ENCODE peak calls at places on chromosomes 1 and 21, in six cellular contexts. One of them, this sample, is unnamed.

GRCh38 chr1:209325492-209325891 is 258.0 kb upstream of the CAMK1G start:
- DNase-seq in WTC11: no peak
- DNase-seq in A549: no peak
- DNase-seq in K562: no peak
- DNase-seq in HepG2: no peak
- DNase-seq in endothelial cell of umbilical vein: no peak
- DNase-seq in this sample: no peak

GRCh38 chr1:57788333-57788732 is 364.5 kb upstream of the DAB1 start:
- DNase-seq in WTC11: no peak
- DNase-seq in A549: no peak
- DNase-seq in K562: no peak
- DNase-seq in HepG2: no peak
- DNase-seq in endothelial cell of umbilical vein: no peak
- DNase-seq in this sample: no peak

GRCh38 chr1:217032715-217033367 is 309.6 kb upstream of the ESRRG start:
- DNase-seq in WTC11: no peak
- DNase-seq in A549: no peak
- DNase-seq in K562: no peak
- DNase-seq in HepG2: no peak
- DNase-seq in endothelial cell of umbilical vein: no peak
- DNase-seq in this sample: no peak

GRCh38 chr21:39082656-39083376 is 100.4 kb downstream of the PSMG1 start:
- DNase-seq in WTC11: peak
- DNase-seq in A549: no peak
- DNase-seq in K562: no peak
- DNase-seq in HepG2: peak
- DNase-seq in endothelial cell of umbilical vein: no peak
- DNase-seq in this sample: no peak

GRCh38 chr1:117318456-117318855 is 48.8 kb upstream of the MAN1A2 start:
- DNase-seq in WTC11: no peak
- DNase-seq in A549: no peak
- DNase-seq in K562: no peak
- DNase-seq in HepG2: no peak
- DNase-seq in endothelial cell of umbilical vein: no peak
- DNase-seq in this sample: no peak

GRCh38 chr1:114100148-114100547 is 53.5 kb downstream of the SYT6 start:
- DNase-seq in WTC11: no peak
- DNase-seq in A549: no peak
- DNase-seq in K562: no peak
- DNase-seq in HepG2: no peak
- DNase-seq in endothelial cell of umbilical vein: no peak
- DNase-seq in this sample: no peak

GRCh38 chr1:117795190-117795589 is 134.2 kb downstream of the GDAP2 start:
- DNase-seq in WTC11: no peak
- DNase-seq in A549: no peak
- DNase-seq in K562: peak
- DNase-seq in HepG2: no peak
- DNase-seq in endothelial cell of umbilical vein: no peak
- DNase-seq in this sample: no peak

GRCh38 chr1:30399026-30399425 is 324.4 kb downstream of the MATN1 start:
- DNase-seq in WTC11: no peak
- DNase-seq in A549: no peak
- DNase-seq in K562: no peak
- DNase-seq in HepG2: no peak
- DNase-seq in endothelial cell of umbilical vein: no peak
- DNase-seq in this sample: no peak

GRCh38 chr1:156498447-156499193 is 2.0 kb downstream of the MEF2D start:
- DNase-seq in WTC11: peak
- DNase-seq in A549: peak
- DNase-seq in K562: peak
- DNase-seq in HepG2: no peak
- DNase-seq in endothelial cell of umbilical vein: peak
- DNase-seq in this sample: no peak

GRCh38 chr1:35544976-35545375 is 12.2 kb downstream of the KIAA0319L start:
- DNase-seq in WTC11: peak
- DNase-seq in A549: peak
- DNase-seq in K562: peak
- DNase-seq in HepG2: peak
- DNase-seq in endothelial cell of umbilical vein: no peak
- DNase-seq in this sample: peak

GRCh38 chr1:242828199-242828598 is 303.7 kb upstream of the PLD5 start:
- DNase-seq in WTC11: peak
- DNase-seq in A549: no peak
- DNase-seq in K562: peak
- DNase-seq in HepG2: peak
- DNase-seq in endothelial cell of umbilical vein: no peak
- DNase-seq in this sample: no peak

GRCh38 chr1:201741763-201742342 is 87.1 kb upstream of the IPO9 start:
- DNase-seq in WTC11: no peak
- DNase-seq in A549: no peak
- DNase-seq in K562: no peak
- DNase-seq in HepG2: no peak
- DNase-seq in endothelial cell of umbilical vein: no peak
- DNase-seq in this sample: no peak

GRCh38 chr1:178134061-178134460 is 40.2 kb downstream of the RASAL2 start:
- DNase-seq in WTC11: no peak
- DNase-seq in A549: peak
- DNase-seq in K562: no peak
- DNase-seq in HepG2: no peak
- DNase-seq in endothelial cell of umbilical vein: peak
- DNase-seq in this sample: no peak

DNA sequence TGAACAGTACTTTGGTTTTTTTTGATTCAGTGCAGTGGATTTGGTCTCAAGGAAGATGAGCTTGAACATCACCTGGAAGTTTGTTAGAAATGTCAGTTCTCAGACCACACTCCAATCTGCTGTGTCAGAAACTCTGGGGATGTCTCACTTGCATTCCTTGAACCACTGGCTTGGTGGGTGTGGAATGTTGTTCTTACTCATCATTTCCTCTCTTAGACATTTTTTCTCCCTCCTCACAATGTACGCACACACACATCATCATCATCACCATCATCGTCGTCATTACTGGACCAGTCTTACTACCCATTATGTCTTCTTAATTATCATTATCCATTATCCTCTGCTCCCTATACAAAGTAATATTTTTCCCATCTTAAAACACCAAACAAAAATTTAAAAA is 91.9 kb upstream of the KCNK2 start:
- DNase-seq in WTC11: no peak
- DNase-seq in A549: peak
- DNase-seq in K562: no peak
- DNase-seq in HepG2: no peak
- DNase-seq in endothelial cell of umbilical vein: peak
- DNase-seq in this sample: no peak
- TF ChIP-seq JUN in WTC11: no peak
- TF ChIP-seq JUN in A549: no peak
- TF ChIP-seq JUN in K562: no peak
- TF ChIP-seq JUN in HepG2: no peak
- TF ChIP-seq JUN in endothelial cell of umbilical vein: no peak
- TF ChIP-seq JUN in this sample: no peak

GRCh38 chr1:211648336-211648735 is 27.1 kb downstream of the NEK2 start:
- DNase-seq in WTC11: no peak
- DNase-seq in A549: peak
- DNase-seq in K562: peak
- DNase-seq in HepG2: peak
- DNase-seq in endothelial cell of umbilical vein: peak
- DNase-seq in this sample: no peak
- TF ChIP-seq JUN in WTC11: no peak
- TF ChIP-seq JUN in A549: no peak
- TF ChIP-seq JUN in K562: no peak
- TF ChIP-seq JUN in HepG2: peak
- TF ChIP-seq JUN in endothelial cell of umbilical vein: peak
- TF ChIP-seq JUN in this sample: no peak

GRCh38 chr1:13813398-13814012 is 113.5 kb downstream of the PRDM2 start:
- DNase-seq in WTC11: peak
- DNase-seq in A549: no peak
- DNase-seq in K562: peak
- DNase-seq in HepG2: no peak
- DNase-seq in endothelial cell of umbilical vein: peak
- DNase-seq in this sample: no peak
- TF ChIP-seq JUN in WTC11: no peak
- TF ChIP-seq JUN in A549: no peak
- TF ChIP-seq JUN in K562: no peak
- TF ChIP-seq JUN in HepG2: no peak
- TF ChIP-seq JUN in endothelial cell of umbilical vein: no peak
- TF ChIP-seq JUN in this sample: no peak

GRCh38 chr1:76640092-76640491 is 227.2 kb upstream of the ST6GALNAC5 start:
- DNase-seq in WTC11: no peak
- DNase-seq in A549: no peak
- DNase-seq in K562: no peak
- DNase-seq in HepG2: no peak
- DNase-seq in endothelial cell of umbilical vein: no peak
- DNase-seq in this sample: no peak

GRCh38 chr1:76635784-76636183 is 231.5 kb upstream of the ST6GALNAC5 start:
- DNase-seq in WTC11: no peak
- DNase-seq in A549: no peak
- DNase-seq in K562: no peak
- DNase-seq in HepG2: no peak
- DNase-seq in endothelial cell of umbilical vein: no peak
- DNase-seq in this sample: no peak

GRCh38 chr1:76640723-76641122 is 226.6 kb upstream of the ST6GALNAC5 start:
- DNase-seq in WTC11: no peak
- DNase-seq in A549: no peak
- DNase-seq in K562: no peak
- DNase-seq in HepG2: no peak
- DNase-seq in endothelial cell of umbilical vein: no peak
- DNase-seq in this sample: no peak

DNA sequence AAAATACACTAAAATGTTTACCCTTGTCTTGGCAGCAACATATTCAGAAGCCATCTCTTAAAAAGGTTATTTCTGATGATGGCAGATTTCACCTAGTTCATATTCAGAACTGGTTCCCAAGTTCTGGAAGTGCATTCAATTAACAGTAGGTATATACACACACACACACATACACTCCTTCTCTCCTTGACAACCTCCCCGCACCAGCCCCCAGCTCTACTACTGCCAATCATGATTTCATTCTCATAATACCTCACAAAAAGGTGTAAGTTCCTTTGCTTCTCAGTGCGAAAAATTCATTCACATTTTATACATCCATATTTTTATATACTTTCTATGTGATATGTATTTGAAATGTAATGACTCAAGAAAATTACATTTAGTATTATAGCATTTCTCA is 228.1 kb upstream of the ST6GALNAC5 start:
- DNase-seq in WTC11: no peak
- DNase-seq in A549: no peak
- DNase-seq in K562: no peak
- DNase-seq in HepG2: no peak
- DNase-seq in endothelial cell of umbilical vein: no peak
- DNase-seq in this sample: no peak
- TF ChIP-seq JUN in WTC11: no peak
- TF ChIP-seq JUN in A549: no peak
- TF ChIP-seq JUN in K562: no peak
- TF ChIP-seq JUN in HepG2: no peak
- TF ChIP-seq JUN in endothelial cell of umbilical vein: no peak
- TF ChIP-seq JUN in this sample: no peak

GRCh38 chr1:101165944-101166343 is 70.9 kb upstream of the S1PR1 start:
- DNase-seq in WTC11: no peak
- DNase-seq in A549: no peak
- DNase-seq in K562: no peak
- DNase-seq in HepG2: no peak
- DNase-seq in endothelial cell of umbilical vein: no peak
- DNase-seq in this sample: no peak

GRCh38 chr1:101166583-101167120 is 70.2 kb upstream of the S1PR1 start:
- DNase-seq in WTC11: no peak
- DNase-seq in A549: no peak
- DNase-seq in K562: no peak
- DNase-seq in HepG2: no peak
- DNase-seq in endothelial cell of umbilical vein: no peak
- DNase-seq in this sample: no peak

GRCh38 chr1:101164776-101165175 is 72.0 kb upstream of the S1PR1 start:
- DNase-seq in WTC11: no peak
- DNase-seq in A549: no peak
- DNase-seq in K562: no peak
- DNase-seq in HepG2: no peak
- DNase-seq in endothelial cell of umbilical vein: no peak
- DNase-seq in this sample: no peak

GRCh38 chr1:101163406-101163770 is 73.4 kb upstream of the S1PR1 start:
- DNase-seq in WTC11: no peak
- DNase-seq in A549: no peak
- DNase-seq in K562: no peak
- DNase-seq in HepG2: no peak
- DNase-seq in endothelial cell of umbilical vein: no peak
- DNase-seq in this sample: no peak

DNA sequence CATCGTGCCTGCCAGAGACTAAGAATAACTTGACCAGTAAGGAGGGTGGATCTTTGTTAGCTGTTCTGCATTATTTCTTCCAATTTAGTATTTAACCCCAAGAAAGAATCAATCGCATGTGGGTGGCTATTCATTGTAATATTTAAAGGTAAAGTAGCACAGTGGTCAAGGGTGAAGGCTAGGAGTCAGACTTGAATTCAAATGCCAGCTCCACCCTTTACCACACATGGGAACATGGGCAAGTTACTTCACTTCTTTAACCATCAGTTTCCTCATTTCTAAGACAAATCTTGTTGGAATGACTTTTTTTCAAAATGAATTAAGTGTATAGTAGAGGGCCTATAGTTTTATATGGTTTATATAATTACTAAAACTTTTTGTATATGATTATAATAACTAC is 71.3 kb upstream of the S1PR1 start:
- DNase-seq in WTC11: no peak
- DNase-seq in A549: no peak
- DNase-seq in K562: no peak
- DNase-seq in HepG2: no peak
- DNase-seq in endothelial cell of umbilical vein: no peak
- DNase-seq in this sample: no peak
- TF ChIP-seq JUN in WTC11: no peak
- TF ChIP-seq JUN in A549: no peak
- TF ChIP-seq JUN in K562: no peak
- TF ChIP-seq JUN in HepG2: no peak
- TF ChIP-seq JUN in endothelial cell of umbilical vein: no peak
- TF ChIP-seq JUN in this sample: no peak

GRCh38 chr1:231808990-231809389 is 182.4 kb downstream of the DISC1 start:
- DNase-seq in WTC11: no peak
- DNase-seq in A549: no peak
- DNase-seq in K562: peak
- DNase-seq in HepG2: no peak
- DNase-seq in endothelial cell of umbilical vein: peak
- DNase-seq in this sample: no peak
- TF ChIP-seq JUN in WTC11: no peak
- TF ChIP-seq JUN in A549: no peak
- TF ChIP-seq JUN in K562: no peak
- TF ChIP-seq JUN in HepG2: no peak
- TF ChIP-seq JUN in endothelial cell of umbilical vein: no peak
- TF ChIP-seq JUN in this sample: no peak

This sample was measured in H1.